ENCODE peak calls at places on chromosomes 6 and 20, in ten cellular contexts. One of them, this sample, is unnamed.

GRCh38 chr20:37500311-37500710 is 20.7 kb upstream of the NNAT start:
- DNase-seq in NCI-H2171 treated with DMSO at 0.1 percent for 48 hours: no peak
- DNase-seq in EL: no peak
- DNase-seq in body of pancreas: no peak
- DNase-seq in psoas muscle: no peak
- DNase-seq in cardiac fibroblast: no peak
- DNase-seq in NCI-H345: peak; percentile 82
- DNase-seq in stimulated activated CD4-positive, alpha-beta T cell treated with anti-CD3 and anti-CD28 coated beads, Interleukin-12 subunit alpha, Interleukin-12 subunit beta, amount 100 ng/mL, for 48 hours: no peak
- DNase-seq in iris pigment epithelial cell: no peak
- DNase-seq in coronary artery: peak; percentile 35
- DNase-seq in this sample: no peak

GRCh38 chr20:25227317-25227831 is 20.5 kb upstream of the PYGB start:
- DNase-seq in NCI-H2171 treated with DMSO at 0.1 percent for 48 hours: no peak
- DNase-seq in EL: peak; percentile 81
- DNase-seq in body of pancreas: no peak
- DNase-seq in psoas muscle: no peak
- DNase-seq in cardiac fibroblast: peak; percentile 86
- DNase-seq in NCI-H345: no peak
- DNase-seq in stimulated activated CD4-positive, alpha-beta T cell treated with anti-CD3 and anti-CD28 coated beads, Interleukin-12 subunit alpha, Interleukin-12 subunit beta, amount 100 ng/mL, for 48 hours: no peak
- DNase-seq in iris pigment epithelial cell: peak; percentile 74
- DNase-seq in coronary artery: no peak
- DNase-seq in this sample: no peak

GRCh38 chr6:106527979-106528378 is 101.3 kb downstream of the RTN4IP1 start:
- DNase-seq in NCI-H2171 treated with DMSO at 0.1 percent for 48 hours: no peak
- DNase-seq in EL: peak; percentile 94
- DNase-seq in body of pancreas: no peak
- DNase-seq in psoas muscle: no peak
- DNase-seq in cardiac fibroblast: peak; percentile 81
- DNase-seq in NCI-H345: no peak
- DNase-seq in stimulated activated CD4-positive, alpha-beta T cell treated with anti-CD3 and anti-CD28 coated beads, Interleukin-12 subunit alpha, Interleukin-12 subunit beta, amount 100 ng/mL, for 48 hours: no peak
- DNase-seq in iris pigment epithelial cell: peak; percentile 96
- DNase-seq in coronary artery: no peak
- DNase-seq in this sample: no peak

GRCh38 chr6:125867483-125867935 is 76.7 kb downstream of the NCOA7 start:
- DNase-seq in NCI-H2171 treated with DMSO at 0.1 percent for 48 hours: no peak
- DNase-seq in EL: peak; percentile 71
- DNase-seq in body of pancreas: no peak
- DNase-seq in psoas muscle: no peak
- DNase-seq in cardiac fibroblast: peak; percentile 88
- DNase-seq in NCI-H345: peak; percentile 11
- DNase-seq in stimulated activated CD4-positive, alpha-beta T cell treated with anti-CD3 and anti-CD28 coated beads, Interleukin-12 subunit alpha, Interleukin-12 subunit beta, amount 100 ng/mL, for 48 hours: no peak
- DNase-seq in iris pigment epithelial cell: peak; percentile 93
- DNase-seq in coronary artery: no peak
- DNase-seq in this sample: peak; percentile 98

GRCh38 chr6:5401845-5402738 is 140.8 kb downstream of the FARS2 start:
- DNase-seq in NCI-H2171 treated with DMSO at 0.1 percent for 48 hours: peak; percentile 47
- DNase-seq in EL: peak; percentile 13
- DNase-seq in body of pancreas: no peak
- DNase-seq in psoas muscle: no peak
- DNase-seq in cardiac fibroblast: peak; percentile 55
- DNase-seq in NCI-H345: no peak
- DNase-seq in stimulated activated CD4-positive, alpha-beta T cell treated with anti-CD3 and anti-CD28 coated beads, Interleukin-12 subunit alpha, Interleukin-12 subunit beta, amount 100 ng/mL, for 48 hours: no peak
- DNase-seq in iris pigment epithelial cell: peak; percentile 40
- DNase-seq in coronary artery: no peak
- DNase-seq in this sample: peak; percentile 51

GRCh38 chr20:3869839-3870634 is 19.1 kb upstream of the PANK2 start:
- DNase-seq in NCI-H2171 treated with DMSO at 0.1 percent for 48 hours: no peak
- DNase-seq in EL: no peak
- DNase-seq in body of pancreas: no peak
- DNase-seq in psoas muscle: no peak
- DNase-seq in cardiac fibroblast: no peak
- DNase-seq in NCI-H345: no peak
- DNase-seq in stimulated activated CD4-positive, alpha-beta T cell treated with anti-CD3 and anti-CD28 coated beads, Interleukin-12 subunit alpha, Interleukin-12 subunit beta, amount 100 ng/mL, for 48 hours: no peak
- DNase-seq in iris pigment epithelial cell: no peak
- DNase-seq in coronary artery: no peak
- DNase-seq in this sample: no peak

GRCh38 chr6:112145080-112145573 is 57.7 kb downstream of the FAM229B start:
- DNase-seq in NCI-H2171 treated with DMSO at 0.1 percent for 48 hours: peak; percentile 97
- DNase-seq in EL: no peak
- DNase-seq in body of pancreas: no peak
- DNase-seq in psoas muscle: no peak
- DNase-seq in cardiac fibroblast: no peak
- DNase-seq in NCI-H345: peak; percentile 15
- DNase-seq in stimulated activated CD4-positive, alpha-beta T cell treated with anti-CD3 and anti-CD28 coated beads, Interleukin-12 subunit alpha, Interleukin-12 subunit beta, amount 100 ng/mL, for 48 hours: no peak
- DNase-seq in iris pigment epithelial cell: no peak
- DNase-seq in coronary artery: no peak
- DNase-seq in this sample: peak; percentile 73

GRCh38 chr6:117920493-117920845 is 13.4 kb downstream of the SLC35F1 start:
- DNase-seq in NCI-H2171 treated with DMSO at 0.1 percent for 48 hours: no peak
- DNase-seq in EL: no peak
- DNase-seq in body of pancreas: no peak
- DNase-seq in psoas muscle: no peak
- DNase-seq in cardiac fibroblast: no peak
- DNase-seq in NCI-H345: no peak
- DNase-seq in stimulated activated CD4-positive, alpha-beta T cell treated with anti-CD3 and anti-CD28 coated beads, Interleukin-12 subunit alpha, Interleukin-12 subunit beta, amount 100 ng/mL, for 48 hours: no peak
- DNase-seq in iris pigment epithelial cell: no peak
- DNase-seq in coronary artery: no peak
- DNase-seq in this sample: no peak

GRCh38 chr20:44745560-44746366 is at the start of gene KCNK15:
- DNase-seq in NCI-H2171 treated with DMSO at 0.1 percent for 48 hours: no peak
- DNase-seq in EL: peak; percentile 45
- DNase-seq in body of pancreas: peak; percentile 28
- DNase-seq in psoas muscle: peak; percentile 66
- DNase-seq in cardiac fibroblast: peak; percentile 36
- DNase-seq in NCI-H345: no peak
- DNase-seq in stimulated activated CD4-positive, alpha-beta T cell treated with anti-CD3 and anti-CD28 coated beads, Interleukin-12 subunit alpha, Interleukin-12 subunit beta, amount 100 ng/mL, for 48 hours: no peak
- DNase-seq in iris pigment epithelial cell: peak; percentile 26
- DNase-seq in coronary artery: no peak
- DNase-seq in this sample: peak; percentile 60

GRCh38 chr20:37295001-37295400 is 5.5 kb downstream of the MANBAL start:
- DNase-seq in NCI-H2171 treated with DMSO at 0.1 percent for 48 hours: no peak
- DNase-seq in EL: peak; percentile 100
- DNase-seq in body of pancreas: peak; percentile 30
- DNase-seq in psoas muscle: no peak
- DNase-seq in cardiac fibroblast: peak; percentile 86
- DNase-seq in NCI-H345: no peak
- DNase-seq in stimulated activated CD4-positive, alpha-beta T cell treated with anti-CD3 and anti-CD28 coated beads, Interleukin-12 subunit alpha, Interleukin-12 subunit beta, amount 100 ng/mL, for 48 hours: no peak
- DNase-seq in iris pigment epithelial cell: peak; percentile 99
- DNase-seq in coronary artery: no peak
- DNase-seq in this sample: peak; percentile 35

GRCh38 chr6:4388675-4389074 is 253.3 kb upstream of the ECI2 start:
- DNase-seq in NCI-H2171 treated with DMSO at 0.1 percent for 48 hours: no peak
- DNase-seq in EL: peak; percentile 85
- DNase-seq in body of pancreas: no peak
- DNase-seq in psoas muscle: no peak
- DNase-seq in cardiac fibroblast: no peak
- DNase-seq in NCI-H345: no peak
- DNase-seq in stimulated activated CD4-positive, alpha-beta T cell treated with anti-CD3 and anti-CD28 coated beads, Interleukin-12 subunit alpha, Interleukin-12 subunit beta, amount 100 ng/mL, for 48 hours: no peak
- DNase-seq in iris pigment epithelial cell: no peak
- DNase-seq in coronary artery: no peak
- DNase-seq in this sample: no peak

GRCh38 chr6:46135176-46135575 is 5.4 kb downstream of the ENPP4 start:
- DNase-seq in NCI-H2171 treated with DMSO at 0.1 percent for 48 hours: no peak
- DNase-seq in EL: no peak
- DNase-seq in body of pancreas: no peak
- DNase-seq in psoas muscle: no peak
- DNase-seq in cardiac fibroblast: no peak
- DNase-seq in NCI-H345: peak; percentile 7
- DNase-seq in stimulated activated CD4-positive, alpha-beta T cell treated with anti-CD3 and anti-CD28 coated beads, Interleukin-12 subunit alpha, Interleukin-12 subunit beta, amount 100 ng/mL, for 48 hours: no peak
- DNase-seq in iris pigment epithelial cell: no peak
- DNase-seq in coronary artery: no peak
- DNase-seq in this sample: no peak

GRCh38 chr6:97053643-97054411 is 129.3 kb downstream of the KLHL32 start:
- DNase-seq in NCI-H2171 treated with DMSO at 0.1 percent for 48 hours: peak; percentile 46
- DNase-seq in EL: no peak
- DNase-seq in body of pancreas: no peak
- DNase-seq in psoas muscle: no peak
- DNase-seq in cardiac fibroblast: peak; percentile 46
- DNase-seq in NCI-H345: no peak
- DNase-seq in stimulated activated CD4-positive, alpha-beta T cell treated with anti-CD3 and anti-CD28 coated beads, Interleukin-12 subunit alpha, Interleukin-12 subunit beta, amount 100 ng/mL, for 48 hours: no peak
- DNase-seq in iris pigment epithelial cell: peak; percentile 40
- DNase-seq in coronary artery: no peak
- DNase-seq in this sample: peak; percentile 53

GRCh38 chr6:45724511-45724910 is 291.1 kb downstream of the CLIC5 start:
- DNase-seq in NCI-H2171 treated with DMSO at 0.1 percent for 48 hours: no peak
- DNase-seq in EL: peak; percentile 90
- DNase-seq in body of pancreas: no peak
- DNase-seq in psoas muscle: no peak
- DNase-seq in cardiac fibroblast: peak; percentile 89
- DNase-seq in NCI-H345: no peak
- DNase-seq in stimulated activated CD4-positive, alpha-beta T cell treated with anti-CD3 and anti-CD28 coated beads, Interleukin-12 subunit alpha, Interleukin-12 subunit beta, amount 100 ng/mL, for 48 hours: no peak
- DNase-seq in iris pigment epithelial cell: peak; percentile 85
- DNase-seq in coronary artery: no peak
- DNase-seq in this sample: no peak

GRCh38 chr6:67506352-67506751 is 1128.7 kb upstream of the ADGRB3 start:
- DNase-seq in NCI-H2171 treated with DMSO at 0.1 percent for 48 hours: no peak
- DNase-seq in EL: no peak
- DNase-seq in body of pancreas: no peak
- DNase-seq in psoas muscle: no peak
- DNase-seq in cardiac fibroblast: no peak
- DNase-seq in NCI-H345: no peak
- DNase-seq in stimulated activated CD4-positive, alpha-beta T cell treated with anti-CD3 and anti-CD28 coated beads, Interleukin-12 subunit alpha, Interleukin-12 subunit beta, amount 100 ng/mL, for 48 hours: no peak
- DNase-seq in iris pigment epithelial cell: no peak
- DNase-seq in coronary artery: no peak
- DNase-seq in this sample: no peak

GRCh38 chr20:41183391-41183790 is 46.0 kb downstream of the PLCG1 start:
- DNase-seq in NCI-H2171 treated with DMSO at 0.1 percent for 48 hours: no peak
- DNase-seq in EL: no peak
- DNase-seq in body of pancreas: no peak
- DNase-seq in psoas muscle: no peak
- DNase-seq in cardiac fibroblast: no peak
- DNase-seq in NCI-H345: no peak
- DNase-seq in stimulated activated CD4-positive, alpha-beta T cell treated with anti-CD3 and anti-CD28 coated beads, Interleukin-12 subunit alpha, Interleukin-12 subunit beta, amount 100 ng/mL, for 48 hours: no peak
- DNase-seq in iris pigment epithelial cell: no peak
- DNase-seq in coronary artery: peak; percentile 58
- DNase-seq in this sample: no peak

GRCh38 chr20:59307270-59307669 is 6.9 kb downstream of the EDN3 start:
- DNase-seq in NCI-H2171 treated with DMSO at 0.1 percent for 48 hours: no peak
- DNase-seq in EL: no peak
- DNase-seq in body of pancreas: peak; percentile 78
- DNase-seq in psoas muscle: no peak
- DNase-seq in cardiac fibroblast: no peak
- DNase-seq in NCI-H345: no peak
- DNase-seq in stimulated activated CD4-positive, alpha-beta T cell treated with anti-CD3 and anti-CD28 coated beads, Interleukin-12 subunit alpha, Interleukin-12 subunit beta, amount 100 ng/mL, for 48 hours: no peak
- DNase-seq in iris pigment epithelial cell: no peak
- DNase-seq in coronary artery: no peak
- DNase-seq in this sample: no peak

GRCh38 chr6:82568290-82568993 is 204.8 kb downstream of the TPBG start:
- DNase-seq in NCI-H2171 treated with DMSO at 0.1 percent for 48 hours: no peak
- DNase-seq in EL: no peak
- DNase-seq in body of pancreas: no peak
- DNase-seq in psoas muscle: no peak
- DNase-seq in cardiac fibroblast: no peak
- DNase-seq in NCI-H345: peak; percentile 64
- DNase-seq in stimulated activated CD4-positive, alpha-beta T cell treated with anti-CD3 and anti-CD28 coated beads, Interleukin-12 subunit alpha, Interleukin-12 subunit beta, amount 100 ng/mL, for 48 hours: no peak
- DNase-seq in iris pigment epithelial cell: no peak
- DNase-seq in coronary artery: no peak
- DNase-seq in this sample: peak; percentile 94